ENCODE peak calls at places on chromosomes 2 and 18, in seven cellular contexts. M, X, D, O, B, J and T are unnamed samples.

GRCh38 chr2:19176977-19177376 is 181.4 kb downstream of the OSR1 start:
- DNase-seq in X (no peak), J (no peak), M (no peak), O (no peak), B (no peak), D (no peak), T (no peak)

GRCh38 chr2:230627806-230628724 is 84.6 kb upstream of the CAB39 start:
- DNase-seq in X (no peak), M (no peak), B (no peak), O (no peak), D (no peak), J (peak), T (no peak)

GRCh38 chr2:158034198-158034831 is 67.4 kb upstream of the UPP2 start:
- DNase-seq in D (no peak), M (peak), J (no peak), B (no peak), X (no peak), O (no peak), T (peak)

GRCh38 chr2:42064417-42064942 is 16.7 kb downstream of the PKDCC start:
- DNase-seq in B (no peak), O (no peak), M (no peak), X (no peak), J (no peak), D (no peak), T (no peak)

GRCh38 chr18:49487711-49488310 is 777 bp upstream of the C18orf32 start:
- DNase-seq in O (no peak), J (no peak), M (no peak), B (no peak), D (no peak), X (no peak), T (no peak)

GRCh38 chr2:189412330-189412953 is 28.8 kb upstream of the WDR75 start:
- DNase-seq in B (no peak), X (no peak), M (no peak), D (no peak), O (no peak), J (no peak), T (peak)

GRCh38 chr2:68646303-68646702 is 2.9 kb downstream of the PROKR1 start:
- DNase-seq in D (no peak), J (no peak), O (no peak), B (no peak), M (no peak), X (no peak), T (no peak)

GRCh38 chr18:23243178-23243577 is 107.9 kb downstream of the CABLES1 start:
- DNase-seq in M (no peak), X (no peak), J (no peak), D (no peak), O (no peak), B (no peak), T (no peak)

GRCh38 chr2:100043891-100044255 is 98.5 kb downstream of the AFF3 start:
- DNase-seq in O (no peak), B (no peak), M (no peak), D (no peak), J (no peak), X (no peak), T (no peak)

GRCh38 chr2:8685697-8686358 is 4.0 kb downstream of the ID2 start:
- DNase-seq in D (peak), M (peak), J (no peak), O (peak), B (peak), X (peak), T (no peak)

GRCh38 chr2:134640494-134640893 is 78.3 kb downstream of the TMEM163 start:
- DNase-seq in D (no peak), J (no peak), M (no peak), B (no peak), X (no peak), O (no peak), T (no peak)

GRCh38 chr2:181924336-181924735 is 32.8 kb downstream of the ITPRID2 start:
- DNase-seq in X (no peak), J (no peak), M (no peak), B (no peak), O (no peak), D (no peak), T (no peak)

GRCh38 chr2:359047-359446 is 71.2 kb upstream of the ALKAL2 start:
- DNase-seq in J (no peak), B (no peak), X (no peak), M (no peak), O (no peak), D (no peak), T (no peak)

GRCh38 chr2:99787762-99788382 is 298.1 kb upstream of the REV1 start:
- DNase-seq in M (no peak), D (no peak), O (no peak), X (no peak), J (no peak), B (no peak), T (no peak)

GRCh38 chr2:17892726-17893534 is 14.5 kb downstream of the KCNS3 start:
- DNase-seq in D (no peak), J (no peak), X (no peak), M (no peak), O (no peak), B (no peak), T (no peak)

GRCh38 chr2:16154501-16155280 is 214.3 kb downstream of the MYCN start:
- DNase-seq in J (no peak), D (no peak), X (no peak), O (no peak), M (no peak), B (no peak), T (no peak)

GRCh38 chr2:217807025-217807424 is 195.8 kb downstream of the TNS1 start:
- DNase-seq in D (no peak), M (no peak), O (no peak), X (no peak), J (no peak), B (no peak), T (no peak)

GRCh38 chr18:9914584-9915290 is 921 bp downstream of the VAPA start:
- DNase-seq in X (peak), O (peak), D (no peak), B (peak), M (peak), J (peak), T (peak)

GRCh38 chr2:128549094-128549493 is 230.4 kb upstream of the HS6ST1 start:
- DNase-seq in J (no peak), X (no peak), D (no peak), B (no peak), O (no peak), M (no peak), T (no peak)

GRCh38 chr2:138507267-138507666 is 5.7 kb downstream of the SPOPL start:
- DNase-seq in J (no peak), X (no peak), M (peak), B (no peak), D (no peak), O (no peak), T (no peak)

GRCh38 chr2:35548171-35548570 is 807.4 kb upstream of the CRIM1 start:
- DNase-seq in D (no peak), O (no peak), M (no peak), B (no peak), X (no peak), J (no peak), T (no peak)

GRCh38 chr2:68871159-68871764 is at the start of gene BMP10:
- DNase-seq in D (no peak), X (no peak), M (no peak), J (no peak), O (no peak), B (no peak), T (no peak)

GRCh38 chr2:102661846-102662245 is 42.5 kb downstream of the SLC9A2 start:
- DNase-seq in M (no peak), D (no peak), O (no peak), B (no peak), J (no peak), X (no peak), T (no peak)

GRCh38 chr2:106996136-106996769 is 110.3 kb upstream of the ST6GAL2 start:
- DNase-seq in J (no peak), B (no peak), D (no peak), X (no peak), M (peak), O (no peak), T (no peak)

GRCh38 chr2:238938460-238939055 is 90.7 kb downstream of the TWIST2 start:
- DNase-seq in J (peak), O (no peak), X (peak), D (peak), M (no peak), B (no peak), T (no peak)

GRCh38 chr2:152050345-152050744 is 48.5 kb downstream of the CACNB4 start:
- DNase-seq in O (no peak), X (no peak), J (no peak), M (no peak), D (no peak), B (no peak), T (no peak)

GRCh38 chr2:26355038-26355995 is 8.7 kb upstream of the ADGRF3 start:
- DNase-seq in X (no peak), B (no peak), M (no peak), J (peak), O (no peak), D (no peak), T (peak)